ENCODE peak calls at places on chromosomes 6 and 20, in nine cellular contexts. One of them, this sample, is unnamed.

GRCh38 chr6:2237001-2237400 is 8.4 kb downstream of the GMDS start:
- DNase-seq in GM06990: no peak
- DNase-seq in HL-60: no peak
- DNase-seq in left ventricle myocardium inferior: no peak
- DNase-seq in pancreas: no peak
- DNase-seq in colonic mucosa: no peak
- DNase-seq in breast epithelium: no peak
- DNase-seq in sigmoid colon: no peak
- DNase-seq in lower lobe of right lung: no peak
- DNase-seq in this sample: no peak

GRCh38 chr6:8860671-8861070 is 425.3 kb upstream of the SLC35B3 start:
- DNase-seq in GM06990: no peak
- DNase-seq in HL-60: no peak
- DNase-seq in left ventricle myocardium inferior: no peak
- DNase-seq in pancreas: no peak
- DNase-seq in colonic mucosa: no peak
- DNase-seq in breast epithelium: no peak
- DNase-seq in sigmoid colon: no peak
- DNase-seq in lower lobe of right lung: no peak
- DNase-seq in this sample: no peak

GRCh38 chr6:156687875-156688549 is 89.2 kb upstream of the ARID1B start:
- DNase-seq in GM06990: no peak
- DNase-seq in HL-60: no peak
- DNase-seq in left ventricle myocardium inferior: no peak
- DNase-seq in pancreas: peak; percentile 28
- DNase-seq in colonic mucosa: peak; percentile 45
- DNase-seq in breast epithelium: no peak
- DNase-seq in sigmoid colon: peak; percentile 62
- DNase-seq in lower lobe of right lung: peak; percentile 47
- DNase-seq in this sample: peak; percentile 34

GRCh38 chr6:163738725-163739124 is 324.2 kb downstream of the QKI start:
- DNase-seq in GM06990: peak; percentile 32
- DNase-seq in HL-60: no peak
- DNase-seq in left ventricle myocardium inferior: no peak
- DNase-seq in pancreas: no peak
- DNase-seq in colonic mucosa: no peak
- DNase-seq in breast epithelium: no peak
- DNase-seq in sigmoid colon: no peak
- DNase-seq in lower lobe of right lung: no peak
- DNase-seq in this sample: no peak

GRCh38 chr20:60006261-60006660 is 48.0 kb downstream of the CDH26 start:
- DNase-seq in GM06990: no peak
- DNase-seq in HL-60: no peak
- DNase-seq in left ventricle myocardium inferior: no peak
- DNase-seq in pancreas: no peak
- DNase-seq in colonic mucosa: no peak
- DNase-seq in breast epithelium: no peak
- DNase-seq in sigmoid colon: no peak
- DNase-seq in lower lobe of right lung: no peak
- DNase-seq in this sample: no peak

GRCh38 chr6:11532097-11532496 is 5.5 kb upstream of the TMEM170B start:
- DNase-seq in GM06990: no peak
- DNase-seq in HL-60: no peak
- DNase-seq in left ventricle myocardium inferior: no peak
- DNase-seq in pancreas: no peak
- DNase-seq in colonic mucosa: no peak
- DNase-seq in breast epithelium: no peak
- DNase-seq in sigmoid colon: peak; percentile 68
- DNase-seq in lower lobe of right lung: no peak
- DNase-seq in this sample: no peak

GRCh38 chr20:4730782-4731181 is 9.1 kb downstream of the PRND start:
- DNase-seq in GM06990: no peak
- DNase-seq in HL-60: peak; percentile 10
- DNase-seq in left ventricle myocardium inferior: no peak
- DNase-seq in pancreas: no peak
- DNase-seq in colonic mucosa: no peak
- DNase-seq in breast epithelium: no peak
- DNase-seq in sigmoid colon: no peak
- DNase-seq in lower lobe of right lung: no peak
- DNase-seq in this sample: no peak

GRCh38 chr6:117591405-117591804 is 10.9 kb downstream of the GOPC start:
- DNase-seq in GM06990: no peak
- DNase-seq in HL-60: no peak
- DNase-seq in left ventricle myocardium inferior: no peak
- DNase-seq in pancreas: no peak
- DNase-seq in colonic mucosa: peak; percentile 25
- DNase-seq in breast epithelium: no peak
- DNase-seq in sigmoid colon: no peak
- DNase-seq in lower lobe of right lung: no peak
- DNase-seq in this sample: no peak

GRCh38 chr6:110398778-110399177 is 16.6 kb downstream of the DDO start:
- DNase-seq in GM06990: no peak
- DNase-seq in HL-60: no peak
- DNase-seq in left ventricle myocardium inferior: no peak
- DNase-seq in pancreas: no peak
- DNase-seq in colonic mucosa: no peak
- DNase-seq in breast epithelium: no peak
- DNase-seq in sigmoid colon: no peak
- DNase-seq in lower lobe of right lung: no peak
- DNase-seq in this sample: no peak

GRCh38 chr20:4677846-4678245 is 43.9 kb upstream of the PRND start:
- DNase-seq in GM06990: no peak
- DNase-seq in HL-60: no peak
- DNase-seq in left ventricle myocardium inferior: no peak
- DNase-seq in pancreas: no peak
- DNase-seq in colonic mucosa: no peak
- DNase-seq in breast epithelium: no peak
- DNase-seq in sigmoid colon: no peak
- DNase-seq in lower lobe of right lung: no peak
- DNase-seq in this sample: no peak

GRCh38 chr20:50057409-50058053 is 55.4 kb downstream of the UBE2V1 start:
- DNase-seq in GM06990: no peak
- DNase-seq in HL-60: no peak
- DNase-seq in left ventricle myocardium inferior: no peak
- DNase-seq in pancreas: no peak
- DNase-seq in colonic mucosa: no peak
- DNase-seq in breast epithelium: no peak
- DNase-seq in sigmoid colon: no peak
- DNase-seq in lower lobe of right lung: no peak
- DNase-seq in this sample: no peak

GRCh38 chr6:106820412-106820852 is 154.1 kb downstream of the CD24 start:
- DNase-seq in GM06990: no peak
- DNase-seq in HL-60: no peak
- DNase-seq in left ventricle myocardium inferior: no peak
- DNase-seq in pancreas: no peak
- DNase-seq in colonic mucosa: no peak
- DNase-seq in breast epithelium: no peak
- DNase-seq in sigmoid colon: no peak
- DNase-seq in lower lobe of right lung: no peak
- DNase-seq in this sample: no peak

GRCh38 chr20:34120213-34120612 is 8.2 kb upstream of the EIF2S2 start:
- DNase-seq in GM06990: no peak
- DNase-seq in HL-60: no peak
- DNase-seq in left ventricle myocardium inferior: no peak
- DNase-seq in pancreas: no peak
- DNase-seq in colonic mucosa: no peak
- DNase-seq in breast epithelium: no peak
- DNase-seq in sigmoid colon: no peak
- DNase-seq in lower lobe of right lung: no peak
- DNase-seq in this sample: no peak

GRCh38 chr6:156955494-156956183 is 178.5 kb downstream of the ARID1B start:
- DNase-seq in GM06990: no peak
- DNase-seq in HL-60: no peak
- DNase-seq in left ventricle myocardium inferior: peak; percentile 69
- DNase-seq in pancreas: peak; percentile 37
- DNase-seq in colonic mucosa: peak; percentile 40
- DNase-seq in breast epithelium: no peak
- DNase-seq in sigmoid colon: peak; percentile 84
- DNase-seq in lower lobe of right lung: no peak
- DNase-seq in this sample: no peak

DNA sequence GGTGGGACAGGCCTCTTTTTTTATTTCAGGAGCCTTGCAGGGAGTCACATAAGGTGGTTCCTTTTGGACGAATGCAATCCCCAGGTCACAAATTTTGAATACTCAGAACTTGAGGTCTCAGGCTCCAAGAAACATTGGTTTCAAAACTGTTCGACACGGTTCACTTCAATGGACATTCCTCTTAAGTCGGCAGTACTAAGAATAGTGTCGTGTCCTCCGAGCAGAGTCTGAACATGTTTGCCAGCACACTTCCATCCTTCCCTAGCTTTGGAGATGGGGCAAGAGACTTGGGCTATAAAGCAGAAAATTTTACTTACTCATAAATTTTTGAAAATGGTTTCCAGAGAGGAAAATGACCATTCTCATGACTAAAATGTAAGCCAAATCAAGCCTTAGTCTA is 265.4 kb downstream of the THBS2 start:
- DNase-seq in GM06990: no peak
- DNase-seq in HL-60: no peak
- DNase-seq in left ventricle myocardium inferior: no peak
- DNase-seq in pancreas: no peak
- DNase-seq in colonic mucosa: no peak
- DNase-seq in breast epithelium: no peak
- DNase-seq in sigmoid colon: no peak
- DNase-seq in lower lobe of right lung: no peak
- DNase-seq in this sample: no peak
- TF ChIP-seq CTCF in GM06990: no peak
- TF ChIP-seq CTCF in HL-60: no peak
- TF ChIP-seq CTCF in left ventricle myocardium inferior: no peak
- TF ChIP-seq CTCF in pancreas: no peak
- TF ChIP-seq CTCF in colonic mucosa: no peak
- TF ChIP-seq CTCF in breast epithelium: no peak
- TF ChIP-seq CTCF in sigmoid colon: no peak
- TF ChIP-seq CTCF in lower lobe of right lung: no peak
- TF ChIP-seq CTCF in this sample: no peak

GRCh38 chr6:142697912-142698311 is 247.1 kb downstream of the HIVEP2 start:
- DNase-seq in GM06990: no peak
- DNase-seq in HL-60: no peak
- DNase-seq in left ventricle myocardium inferior: no peak
- DNase-seq in pancreas: no peak
- DNase-seq in colonic mucosa: no peak
- DNase-seq in breast epithelium: no peak
- DNase-seq in sigmoid colon: no peak
- DNase-seq in lower lobe of right lung: no peak
- DNase-seq in this sample: no peak
- H3K4me3 ChIP-seq in GM06990: no peak overlapping the region
- H3K4me3 ChIP-seq in HL-60: no peak overlapping the region
- H3K4me3 ChIP-seq in left ventricle myocardium inferior: no peak overlapping the region
- H3K4me3 ChIP-seq in pancreas: no peak overlapping the region
- H3K4me3 ChIP-seq in colonic mucosa: no peak overlapping the region
- H3K4me3 ChIP-seq in breast epithelium: no peak overlapping the region
- H3K4me3 ChIP-seq in sigmoid colon: no peak overlapping the region
- H3K4me3 ChIP-seq in lower lobe of right lung: no peak overlapping the region
- H3K4me3 ChIP-seq in this sample: no peak overlapping the region

GRCh38 chr6:147438758-147439528 is 69.5 kb upstream of the SAMD5 start:
- DNase-seq in GM06990: no peak
- DNase-seq in HL-60: no peak
- DNase-seq in left ventricle myocardium inferior: no peak
- DNase-seq in pancreas: no peak
- DNase-seq in colonic mucosa: no peak
- DNase-seq in breast epithelium: no peak
- DNase-seq in sigmoid colon: no peak
- DNase-seq in lower lobe of right lung: no peak
- DNase-seq in this sample: no peak
- H3K27me3 ChIP-seq in GM06990: no peaks in the 10 kb centered on the region
- H3K27me3 ChIP-seq in HL-60: no peaks in the 10 kb centered on the region
- H3K27me3 ChIP-seq in left ventricle myocardium inferior: peaks cover 20% of the 10 kb centered on the region
- H3K27me3 ChIP-seq in pancreas: no peaks in the 10 kb centered on the region
- H3K27me3 ChIP-seq in colonic mucosa: no peaks in the 10 kb centered on the region
- H3K27me3 ChIP-seq in breast epithelium: no peaks in the 10 kb centered on the region
- H3K27me3 ChIP-seq in sigmoid colon: no peaks in the 10 kb centered on the region
- H3K27me3 ChIP-seq in lower lobe of right lung: no peaks in the 10 kb centered on the region
- H3K27me3 ChIP-seq in this sample: no peaks in the 10 kb centered on the region

GRCh38 chr6:130843575-130844320 is 16.5 kb downstream of the SMLR1 start:
- DNase-seq in GM06990: no peak
- DNase-seq in HL-60: no peak
- DNase-seq in left ventricle myocardium inferior: no peak
- DNase-seq in pancreas: no peak
- DNase-seq in colonic mucosa: no peak
- DNase-seq in breast epithelium: no peak
- DNase-seq in sigmoid colon: no peak
- DNase-seq in lower lobe of right lung: no peak
- DNase-seq in this sample: no peak
- TF ChIP-seq CTCF in GM06990: peak; percentile 53
- TF ChIP-seq CTCF in HL-60: peak; percentile 33
- TF ChIP-seq CTCF in left ventricle myocardium inferior: peak; percentile 42
- TF ChIP-seq CTCF in pancreas: peak; percentile 20
- TF ChIP-seq CTCF in colonic mucosa: peak; percentile 25
- TF ChIP-seq CTCF in breast epithelium: peak; percentile 62
- TF ChIP-seq CTCF in sigmoid colon: peak; percentile 46
- TF ChIP-seq CTCF in lower lobe of right lung: peak; percentile 51
- TF ChIP-seq CTCF in this sample: peak; percentile 26

DNA sequence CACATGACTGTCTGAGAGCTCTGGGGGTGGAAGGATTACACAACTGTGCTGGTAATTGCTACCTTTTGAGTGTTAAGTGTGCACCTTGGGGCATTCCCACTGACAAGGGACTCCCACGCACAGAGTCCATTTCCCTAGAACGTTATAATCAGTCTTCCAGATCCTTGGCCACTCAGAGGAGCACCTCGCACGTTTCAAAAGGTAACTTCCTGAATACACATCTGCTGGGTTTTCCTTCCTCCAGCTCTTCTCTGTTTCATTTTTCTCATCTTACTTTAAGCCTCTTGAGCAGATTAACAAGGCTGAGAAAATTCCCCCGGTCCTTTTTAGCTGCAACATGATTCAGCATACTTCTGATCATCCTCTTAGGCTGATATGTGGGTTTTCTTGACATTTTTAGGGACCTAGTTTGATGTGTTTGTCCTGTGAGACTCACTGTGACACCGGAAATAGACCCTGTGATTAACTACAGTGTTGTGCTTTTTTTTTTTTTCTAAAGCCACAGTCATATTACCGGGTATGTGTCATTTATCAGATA is 98.4 kb upstream of the DUSP22 start:
- DNase-seq in GM06990: peak; percentile 82
- DNase-seq in HL-60: no peak
- DNase-seq in left ventricle myocardium inferior: no peak
- DNase-seq in pancreas: no peak
- DNase-seq in colonic mucosa: no peak
- DNase-seq in breast epithelium: no peak
- DNase-seq in sigmoid colon: no peak
- DNase-seq in lower lobe of right lung: no peak
- DNase-seq in this sample: peak; percentile 55
- H3K4me3 ChIP-seq in GM06990: no peak overlapping the region
- H3K4me3 ChIP-seq in HL-60: no peak overlapping the region
- H3K4me3 ChIP-seq in left ventricle myocardium inferior: no peak overlapping the region
- H3K4me3 ChIP-seq in pancreas: no peak overlapping the region
- H3K4me3 ChIP-seq in colonic mucosa: no peak overlapping the region
- H3K4me3 ChIP-seq in breast epithelium: no peak overlapping the region
- H3K4me3 ChIP-seq in sigmoid colon: no peak overlapping the region
- H3K4me3 ChIP-seq in lower lobe of right lung: no peak overlapping the region
- H3K4me3 ChIP-seq in this sample: peak overlapping the region; percentile 8

This sample was measured in WERI-Rb-1.